ENCODE peak calls at places on chromosomes 16 and 17, in seven cellular contexts. One of them, this sample, is unnamed.

GRCh38 chr17:9668532-9668931 is 23.2 kb downstream of the USP43 start:
- DNase-seq in mesothelial cell of epicardium: peak
- DNase-seq in HAP-1: no peak
- DNase-seq in tibial artery: no peak
- DNase-seq in naive thymus-derived CD8-positive, alpha-beta T cell: no peak
- DNase-seq in T-helper 9 cell: no peak
- DNase-seq in osteocyte: no peak
- DNase-seq in this sample: no peak

GRCh38 chr17:40522961-40523310 is 21.5 kb upstream of the TNS4 start:
- DNase-seq in osteocyte: no peak
- DNase-seq in T-helper 9 cell: no peak
- DNase-seq in tibial artery: peak
- DNase-seq in naive thymus-derived CD8-positive, alpha-beta T cell: no peak
- DNase-seq in HAP-1: no peak
- DNase-seq in mesothelial cell of epicardium: no peak
- DNase-seq in this sample: no peak

GRCh38 chr16:68902376-68903345 is 59.3 kb downstream of the TANGO6 start:
- DNase-seq in T-helper 9 cell: no peak
- DNase-seq in mesothelial cell of epicardium: peak
- DNase-seq in osteocyte: no peak
- DNase-seq in tibial artery: no peak
- DNase-seq in naive thymus-derived CD8-positive, alpha-beta T cell: no peak
- DNase-seq in HAP-1: peak
- DNase-seq in this sample: peak

GRCh38 chr16:89274561-89275283 is 57.2 kb downstream of the ZNF778 start:
- DNase-seq in osteocyte: no peak
- DNase-seq in HAP-1: no peak
- DNase-seq in naive thymus-derived CD8-positive, alpha-beta T cell: no peak
- DNase-seq in tibial artery: peak
- DNase-seq in T-helper 9 cell: no peak
- DNase-seq in mesothelial cell of epicardium: no peak
- DNase-seq in this sample: no peak

GRCh38 chr17:81331527-81332043 is 36.5 kb upstream of the SLC38A10 start:
- DNase-seq in HAP-1: no peak
- DNase-seq in T-helper 9 cell: no peak
- DNase-seq in tibial artery: no peak
- DNase-seq in mesothelial cell of epicardium: no peak
- DNase-seq in naive thymus-derived CD8-positive, alpha-beta T cell: no peak
- DNase-seq in osteocyte: no peak
- DNase-seq in this sample: no peak

GRCh38 chr17:54745862-54746261 is 154.8 kb upstream of the TOM1L1 start:
- DNase-seq in T-helper 9 cell: no peak
- DNase-seq in HAP-1: no peak
- DNase-seq in osteocyte: no peak
- DNase-seq in mesothelial cell of epicardium: no peak
- DNase-seq in naive thymus-derived CD8-positive, alpha-beta T cell: no peak
- DNase-seq in tibial artery: no peak
- DNase-seq in this sample: no peak

GRCh38 chr17:3802461-3803307 is 1.7 kb upstream of the ITGAE start:
- DNase-seq in naive thymus-derived CD8-positive, alpha-beta T cell: no peak
- DNase-seq in T-helper 9 cell: no peak
- DNase-seq in tibial artery: no peak
- DNase-seq in HAP-1: no peak
- DNase-seq in mesothelial cell of epicardium: no peak
- DNase-seq in osteocyte: no peak
- DNase-seq in this sample: no peak

GRCh38 chr17:61353211-61353610 is 46.4 kb upstream of the TBX2 start:
- DNase-seq in naive thymus-derived CD8-positive, alpha-beta T cell: no peak
- DNase-seq in T-helper 9 cell: no peak
- DNase-seq in HAP-1: no peak
- DNase-seq in osteocyte: no peak
- DNase-seq in mesothelial cell of epicardium: no peak
- DNase-seq in tibial artery: no peak
- DNase-seq in this sample: no peak

GRCh38 chr17:57294629-57295501 is 38.5 kb downstream of the MSI2 start:
- DNase-seq in mesothelial cell of epicardium: no peak
- DNase-seq in T-helper 9 cell: no peak
- DNase-seq in naive thymus-derived CD8-positive, alpha-beta T cell: peak
- DNase-seq in HAP-1: no peak
- DNase-seq in osteocyte: no peak
- DNase-seq in tibial artery: no peak
- DNase-seq in this sample: no peak

GRCh38 chr17:53168413-53168812 is 654.3 kb upstream of the KIF2B start:
- DNase-seq in mesothelial cell of epicardium: no peak
- DNase-seq in naive thymus-derived CD8-positive, alpha-beta T cell: no peak
- DNase-seq in T-helper 9 cell: no peak
- DNase-seq in osteocyte: no peak
- DNase-seq in HAP-1: no peak
- DNase-seq in tibial artery: no peak
- DNase-seq in this sample: no peak